ENCODE peak calls at places on chromosomes 5 and 9, in seven cellular contexts. One of them, this sample, is unnamed.

GRCh38 chr5:61048534-61048933 is 103.5 kb downstream of the NDUFAF2 start:
- DNase-seq in T follicular helper cell: no peak
- DNase-seq in NCI-H2029 treated with DMSO at 0.1 percent for 48 hours: no peak
- DNase-seq in mesothelial cell of epicardium: no peak
- DNase-seq in stimulated activated CD4-positive, alpha-beta T cell treated with anti-CD3 and anti-CD28 coated beads, Interleukin-12 subunit alpha, Interleukin-12 subunit beta, amount 100 ng/mL, for 4 hours: no peak
- DNase-seq in mucosa of descending colon: no peak
- DNase-seq in psoas muscle: no peak
- DNase-seq in this sample: no peak

GRCh38 chr5:126339215-126339805 is 83.9 kb upstream of the GRAMD2B start:
- DNase-seq in T follicular helper cell: peak
- DNase-seq in NCI-H2029 treated with DMSO at 0.1 percent for 48 hours: peak
- DNase-seq in mesothelial cell of epicardium: no peak
- DNase-seq in stimulated activated CD4-positive, alpha-beta T cell treated with anti-CD3 and anti-CD28 coated beads, Interleukin-12 subunit alpha, Interleukin-12 subunit beta, amount 100 ng/mL, for 4 hours: no peak
- DNase-seq in mucosa of descending colon: peak
- DNase-seq in psoas muscle: no peak
- DNase-seq in this sample: peak

GRCh38 chr5:168712280-168712924 is 133.2 kb upstream of the PANK3 start:
- DNase-seq in T follicular helper cell: no peak
- DNase-seq in NCI-H2029 treated with DMSO at 0.1 percent for 48 hours: no peak
- DNase-seq in mesothelial cell of epicardium: no peak
- DNase-seq in stimulated activated CD4-positive, alpha-beta T cell treated with anti-CD3 and anti-CD28 coated beads, Interleukin-12 subunit alpha, Interleukin-12 subunit beta, amount 100 ng/mL, for 4 hours: no peak
- DNase-seq in mucosa of descending colon: no peak
- DNase-seq in psoas muscle: no peak
- DNase-seq in this sample: no peak

GRCh38 chr5:76622076-76622475 is 1.1 kb downstream of the F2RL2 start:
- DNase-seq in T follicular helper cell: no peak
- DNase-seq in NCI-H2029 treated with DMSO at 0.1 percent for 48 hours: no peak
- DNase-seq in mesothelial cell of epicardium: no peak
- DNase-seq in stimulated activated CD4-positive, alpha-beta T cell treated with anti-CD3 and anti-CD28 coated beads, Interleukin-12 subunit alpha, Interleukin-12 subunit beta, amount 100 ng/mL, for 4 hours: no peak
- DNase-seq in mucosa of descending colon: no peak
- DNase-seq in psoas muscle: no peak
- DNase-seq in this sample: no peak

GRCh38 chr9:96318921-96319560 is 17.1 kb upstream of the HSD17B3 start:
- DNase-seq in T follicular helper cell: no peak
- DNase-seq in NCI-H2029 treated with DMSO at 0.1 percent for 48 hours: no peak
- DNase-seq in mesothelial cell of epicardium: no peak
- DNase-seq in stimulated activated CD4-positive, alpha-beta T cell treated with anti-CD3 and anti-CD28 coated beads, Interleukin-12 subunit alpha, Interleukin-12 subunit beta, amount 100 ng/mL, for 4 hours: no peak
- DNase-seq in mucosa of descending colon: no peak
- DNase-seq in psoas muscle: no peak
- DNase-seq in this sample: no peak

GRCh38 chr9:126791406-126792230 is 13.2 kb upstream of the ZBTB43 start:
- DNase-seq in T follicular helper cell: no peak
- DNase-seq in NCI-H2029 treated with DMSO at 0.1 percent for 48 hours: peak
- DNase-seq in mesothelial cell of epicardium: no peak
- DNase-seq in stimulated activated CD4-positive, alpha-beta T cell treated with anti-CD3 and anti-CD28 coated beads, Interleukin-12 subunit alpha, Interleukin-12 subunit beta, amount 100 ng/mL, for 4 hours: no peak
- DNase-seq in mucosa of descending colon: no peak
- DNase-seq in psoas muscle: no peak
- DNase-seq in this sample: peak

GRCh38 chr9:36191290-36191645 is 547 bp downstream of the CLTA start:
- DNase-seq in T follicular helper cell: peak
- DNase-seq in NCI-H2029 treated with DMSO at 0.1 percent for 48 hours: no peak
- DNase-seq in mesothelial cell of epicardium: peak
- DNase-seq in stimulated activated CD4-positive, alpha-beta T cell treated with anti-CD3 and anti-CD28 coated beads, Interleukin-12 subunit alpha, Interleukin-12 subunit beta, amount 100 ng/mL, for 4 hours: peak
- DNase-seq in mucosa of descending colon: peak
- DNase-seq in psoas muscle: peak
- DNase-seq in this sample: peak

GRCh38 chr9:69211424-69212036 is 37.5 kb downstream of the TJP2 start:
- DNase-seq in T follicular helper cell: no peak
- DNase-seq in NCI-H2029 treated with DMSO at 0.1 percent for 48 hours: no peak
- DNase-seq in mesothelial cell of epicardium: no peak
- DNase-seq in stimulated activated CD4-positive, alpha-beta T cell treated with anti-CD3 and anti-CD28 coated beads, Interleukin-12 subunit alpha, Interleukin-12 subunit beta, amount 100 ng/mL, for 4 hours: no peak
- DNase-seq in mucosa of descending colon: no peak
- DNase-seq in psoas muscle: no peak
- DNase-seq in this sample: no peak

GRCh38 chr9:117413346-117414219 is 1.3 kb downstream of the ASTN2 start:
- DNase-seq in T follicular helper cell: no peak
- DNase-seq in NCI-H2029 treated with DMSO at 0.1 percent for 48 hours: peak
- DNase-seq in mesothelial cell of epicardium: no peak
- DNase-seq in stimulated activated CD4-positive, alpha-beta T cell treated with anti-CD3 and anti-CD28 coated beads, Interleukin-12 subunit alpha, Interleukin-12 subunit beta, amount 100 ng/mL, for 4 hours: no peak
- DNase-seq in mucosa of descending colon: no peak
- DNase-seq in psoas muscle: no peak
- DNase-seq in this sample: no peak

GRCh38 chr9:123191260-123191659 is 77.1 kb downstream of the STRBP start:
- DNase-seq in T follicular helper cell: no peak
- DNase-seq in NCI-H2029 treated with DMSO at 0.1 percent for 48 hours: no peak
- DNase-seq in mesothelial cell of epicardium: no peak
- DNase-seq in stimulated activated CD4-positive, alpha-beta T cell treated with anti-CD3 and anti-CD28 coated beads, Interleukin-12 subunit alpha, Interleukin-12 subunit beta, amount 100 ng/mL, for 4 hours: no peak
- DNase-seq in mucosa of descending colon: no peak
- DNase-seq in psoas muscle: no peak
- DNase-seq in this sample: no peak

GRCh38 chr9:118595719-118596305 is 773.4 kb downstream of the BRINP1 start:
- DNase-seq in T follicular helper cell: no peak
- DNase-seq in NCI-H2029 treated with DMSO at 0.1 percent for 48 hours: peak
- DNase-seq in mesothelial cell of epicardium: no peak
- DNase-seq in stimulated activated CD4-positive, alpha-beta T cell treated with anti-CD3 and anti-CD28 coated beads, Interleukin-12 subunit alpha, Interleukin-12 subunit beta, amount 100 ng/mL, for 4 hours: no peak
- DNase-seq in mucosa of descending colon: peak
- DNase-seq in psoas muscle: no peak
- DNase-seq in this sample: no peak

GRCh38 chr5:96968074-96968473 is 32.2 kb downstream of the LNPEP start:
- DNase-seq in T follicular helper cell: no peak
- DNase-seq in NCI-H2029 treated with DMSO at 0.1 percent for 48 hours: no peak
- DNase-seq in mesothelial cell of epicardium: no peak
- DNase-seq in stimulated activated CD4-positive, alpha-beta T cell treated with anti-CD3 and anti-CD28 coated beads, Interleukin-12 subunit alpha, Interleukin-12 subunit beta, amount 100 ng/mL, for 4 hours: no peak
- DNase-seq in mucosa of descending colon: no peak
- DNase-seq in psoas muscle: no peak
- DNase-seq in this sample: no peak

GRCh38 chr5:58266402-58266801 is 193.5 kb downstream of the PLK2 start:
- DNase-seq in T follicular helper cell: no peak
- DNase-seq in NCI-H2029 treated with DMSO at 0.1 percent for 48 hours: no peak
- DNase-seq in mesothelial cell of epicardium: no peak
- DNase-seq in stimulated activated CD4-positive, alpha-beta T cell treated with anti-CD3 and anti-CD28 coated beads, Interleukin-12 subunit alpha, Interleukin-12 subunit beta, amount 100 ng/mL, for 4 hours: no peak
- DNase-seq in mucosa of descending colon: no peak
- DNase-seq in psoas muscle: no peak
- DNase-seq in this sample: no peak

GRCh38 chr9:99563364-99563763 is 258.3 kb upstream of the NR4A3 start:
- DNase-seq in T follicular helper cell: no peak
- DNase-seq in NCI-H2029 treated with DMSO at 0.1 percent for 48 hours: no peak
- DNase-seq in mesothelial cell of epicardium: no peak
- DNase-seq in stimulated activated CD4-positive, alpha-beta T cell treated with anti-CD3 and anti-CD28 coated beads, Interleukin-12 subunit alpha, Interleukin-12 subunit beta, amount 100 ng/mL, for 4 hours: no peak
- DNase-seq in mucosa of descending colon: no peak
- DNase-seq in psoas muscle: no peak
- DNase-seq in this sample: no peak

GRCh38 chr9:13282998-13283397 is 3.5 kb upstream of the MPDZ start:
- DNase-seq in T follicular helper cell: no peak
- DNase-seq in NCI-H2029 treated with DMSO at 0.1 percent for 48 hours: no peak
- DNase-seq in mesothelial cell of epicardium: no peak
- DNase-seq in stimulated activated CD4-positive, alpha-beta T cell treated with anti-CD3 and anti-CD28 coated beads, Interleukin-12 subunit alpha, Interleukin-12 subunit beta, amount 100 ng/mL, for 4 hours: no peak
- DNase-seq in mucosa of descending colon: no peak
- DNase-seq in psoas muscle: no peak
- DNase-seq in this sample: no peak

GRCh38 chr5:57334475-57334874 is 148.1 kb downstream of the ACTBL2 start:
- DNase-seq in T follicular helper cell: no peak
- DNase-seq in NCI-H2029 treated with DMSO at 0.1 percent for 48 hours: no peak
- DNase-seq in mesothelial cell of epicardium: no peak
- DNase-seq in stimulated activated CD4-positive, alpha-beta T cell treated with anti-CD3 and anti-CD28 coated beads, Interleukin-12 subunit alpha, Interleukin-12 subunit beta, amount 100 ng/mL, for 4 hours: no peak
- DNase-seq in mucosa of descending colon: no peak
- DNase-seq in psoas muscle: no peak
- DNase-seq in this sample: no peak

GRCh38 chr5:142825378-142826089 is 55.4 kb downstream of the ARHGAP26 start:
- DNase-seq in T follicular helper cell: no peak
- DNase-seq in NCI-H2029 treated with DMSO at 0.1 percent for 48 hours: no peak
- DNase-seq in mesothelial cell of epicardium: no peak
- DNase-seq in stimulated activated CD4-positive, alpha-beta T cell treated with anti-CD3 and anti-CD28 coated beads, Interleukin-12 subunit alpha, Interleukin-12 subunit beta, amount 100 ng/mL, for 4 hours: no peak
- DNase-seq in mucosa of descending colon: no peak
- DNase-seq in psoas muscle: peak
- DNase-seq in this sample: no peak

GRCh38 chr5:10451137-10451824 is 9.6 kb downstream of the ROPN1L start:
- DNase-seq in T follicular helper cell: no peak
- DNase-seq in NCI-H2029 treated with DMSO at 0.1 percent for 48 hours: no peak
- DNase-seq in mesothelial cell of epicardium: no peak
- DNase-seq in stimulated activated CD4-positive, alpha-beta T cell treated with anti-CD3 and anti-CD28 coated beads, Interleukin-12 subunit alpha, Interleukin-12 subunit beta, amount 100 ng/mL, for 4 hours: no peak
- DNase-seq in mucosa of descending colon: no peak
- DNase-seq in psoas muscle: no peak
- DNase-seq in this sample: no peak

GRCh38 chr5:91384671-91385430 is 1.7 kb upstream of the ARRDC3 start:
- DNase-seq in T follicular helper cell: peak
- DNase-seq in NCI-H2029 treated with DMSO at 0.1 percent for 48 hours: peak
- DNase-seq in mesothelial cell of epicardium: no peak
- DNase-seq in stimulated activated CD4-positive, alpha-beta T cell treated with anti-CD3 and anti-CD28 coated beads, Interleukin-12 subunit alpha, Interleukin-12 subunit beta, amount 100 ng/mL, for 4 hours: no peak
- DNase-seq in mucosa of descending colon: peak
- DNase-seq in psoas muscle: no peak
- DNase-seq in this sample: peak

GRCh38 chr5:115490601-115491000 is 54.0 kb downstream of the FEM1C start:
- DNase-seq in T follicular helper cell: no peak
- DNase-seq in NCI-H2029 treated with DMSO at 0.1 percent for 48 hours: peak
- DNase-seq in mesothelial cell of epicardium: no peak
- DNase-seq in stimulated activated CD4-positive, alpha-beta T cell treated with anti-CD3 and anti-CD28 coated beads, Interleukin-12 subunit alpha, Interleukin-12 subunit beta, amount 100 ng/mL, for 4 hours: no peak
- DNase-seq in mucosa of descending colon: no peak
- DNase-seq in psoas muscle: no peak
- DNase-seq in this sample: no peak

GRCh38 chr9:136787690-136788400 is 3.3 kb upstream of the TMEM141 start:
- DNase-seq in T follicular helper cell: peak
- DNase-seq in NCI-H2029 treated with DMSO at 0.1 percent for 48 hours: peak
- DNase-seq in mesothelial cell of epicardium: peak
- DNase-seq in stimulated activated CD4-positive, alpha-beta T cell treated with anti-CD3 and anti-CD28 coated beads, Interleukin-12 subunit alpha, Interleukin-12 subunit beta, amount 100 ng/mL, for 4 hours: peak
- DNase-seq in mucosa of descending colon: peak
- DNase-seq in psoas muscle: peak
- DNase-seq in this sample: peak

GRCh38 chr9:110650991-110651411 is 17.6 kb upstream of the MUSK start:
- DNase-seq in T follicular helper cell: no peak
- DNase-seq in NCI-H2029 treated with DMSO at 0.1 percent for 48 hours: no peak
- DNase-seq in mesothelial cell of epicardium: no peak
- DNase-seq in stimulated activated CD4-positive, alpha-beta T cell treated with anti-CD3 and anti-CD28 coated beads, Interleukin-12 subunit alpha, Interleukin-12 subunit beta, amount 100 ng/mL, for 4 hours: no peak
- DNase-seq in mucosa of descending colon: no peak
- DNase-seq in psoas muscle: no peak
- DNase-seq in this sample: no peak

GRCh38 chr5:159965031-159965837 is 43.7 kb upstream of the TTC1 start:
- DNase-seq in T follicular helper cell: no peak
- DNase-seq in NCI-H2029 treated with DMSO at 0.1 percent for 48 hours: no peak
- DNase-seq in mesothelial cell of epicardium: peak
- DNase-seq in stimulated activated CD4-positive, alpha-beta T cell treated with anti-CD3 and anti-CD28 coated beads, Interleukin-12 subunit alpha, Interleukin-12 subunit beta, amount 100 ng/mL, for 4 hours: peak
- DNase-seq in mucosa of descending colon: peak
- DNase-seq in psoas muscle: peak
- DNase-seq in this sample: peak

GRCh38 chr5:180141068-180141660 is 67.8 kb downstream of the RASGEF1C start:
- DNase-seq in T follicular helper cell: no peak
- DNase-seq in NCI-H2029 treated with DMSO at 0.1 percent for 48 hours: no peak
- DNase-seq in mesothelial cell of epicardium: peak
- DNase-seq in stimulated activated CD4-positive, alpha-beta T cell treated with anti-CD3 and anti-CD28 coated beads, Interleukin-12 subunit alpha, Interleukin-12 subunit beta, amount 100 ng/mL, for 4 hours: no peak
- DNase-seq in mucosa of descending colon: no peak
- DNase-seq in psoas muscle: no peak
- DNase-seq in this sample: no peak

GRCh38 chr9:32399110-32399815 is 14.8 kb downstream of the ACO1 start:
- DNase-seq in T follicular helper cell: no peak
- DNase-seq in NCI-H2029 treated with DMSO at 0.1 percent for 48 hours: no peak
- DNase-seq in mesothelial cell of epicardium: no peak
- DNase-seq in stimulated activated CD4-positive, alpha-beta T cell treated with anti-CD3 and anti-CD28 coated beads, Interleukin-12 subunit alpha, Interleukin-12 subunit beta, amount 100 ng/mL, for 4 hours: no peak
- DNase-seq in mucosa of descending colon: no peak
- DNase-seq in psoas muscle: no peak
- DNase-seq in this sample: no peak